ENCODE peak calls at places on chromosomes 11 and 22, in six cellular contexts. One of them, this sample, is unnamed.

GRCh38 chr11:20089796-20090653 is 70.2 kb downstream of the DBX1 start:
- DNase-seq in GM12864: no peak
- DNase-seq in AG09319: no peak
- DNase-seq in neural progenitor cell: no peak
- DNase-seq in uterus: no peak
- DNase-seq in HFF-Myc: no peak
- DNase-seq in this sample: no peak

GRCh38 chr22:48960981-48961655 is 866.6 kb downstream of the BRD1 start:
- DNase-seq in HFF-Myc: no peak
- DNase-seq in GM12864: no peak
- DNase-seq in uterus: peak; percentile 5
- DNase-seq in neural progenitor cell: no peak
- DNase-seq in AG09319: no peak
- DNase-seq in this sample: peak; percentile 6

GRCh38 chr22:24247564-24248344 is 2.9 kb upstream of the GGT5 start:
- DNase-seq in AG09319: peak; percentile 96
- DNase-seq in GM12864: no peak
- DNase-seq in uterus: peak; percentile 97
- DNase-seq in HFF-Myc: no peak
- DNase-seq in neural progenitor cell: peak; percentile 89
- DNase-seq in this sample: peak; percentile 82

GRCh38 chr11:64013141-64013896 is 22.4 kb upstream of the FLRT1 start:
- DNase-seq in GM12864: no peak
- DNase-seq in HFF-Myc: no peak
- DNase-seq in neural progenitor cell: no peak
- DNase-seq in AG09319: no peak
- DNase-seq in uterus: no peak
- DNase-seq in this sample: no peak

GRCh38 chr22:41908409-41909289 is 6.2 kb downstream of the SHISA8 start:
- DNase-seq in HFF-Myc: no peak
- DNase-seq in GM12864: no peak
- DNase-seq in AG09319: no peak
- DNase-seq in uterus: no peak
- DNase-seq in neural progenitor cell: peak; percentile 34
- DNase-seq in this sample: no peak

GRCh38 chr11:106765849-106766248 is 252.4 kb downstream of the GUCY1A2 start:
- DNase-seq in uterus: no peak
- DNase-seq in neural progenitor cell: no peak
- DNase-seq in GM12864: no peak
- DNase-seq in AG09319: no peak
- DNase-seq in HFF-Myc: no peak
- DNase-seq in this sample: no peak

GRCh38 chr11:70302086-70302752 is 31.7 kb downstream of the PPFIA1 start:
- DNase-seq in HFF-Myc: no peak
- DNase-seq in AG09319: no peak
- DNase-seq in neural progenitor cell: no peak
- DNase-seq in GM12864: no peak
- DNase-seq in uterus: no peak
- DNase-seq in this sample: no peak

GRCh38 chr11:70020336-70021214 is 57.5 kb upstream of the ANO1 start:
- DNase-seq in HFF-Myc: no peak
- DNase-seq in neural progenitor cell: no peak
- DNase-seq in GM12864: no peak
- DNase-seq in uterus: no peak
- DNase-seq in AG09319: no peak
- DNase-seq in this sample: no peak

GRCh38 chr11:103257360-103257759 is 148.1 kb downstream of the DYNC2H1 start:
- DNase-seq in AG09319: no peak
- DNase-seq in HFF-Myc: no peak
- DNase-seq in neural progenitor cell: peak; percentile 14
- DNase-seq in GM12864: no peak
- DNase-seq in uterus: no peak
- DNase-seq in this sample: no peak

GRCh38 chr11:5151713-5152153 is 2.8 kb downstream of the OR52A1 start:
- DNase-seq in GM12864: no peak
- DNase-seq in AG09319: no peak
- DNase-seq in neural progenitor cell: no peak
- DNase-seq in uterus: no peak
- DNase-seq in HFF-Myc: no peak
- DNase-seq in this sample: no peak

GRCh38 chr11:105219269-105219668 is 79.7 kb upstream of the CARD18 start:
- DNase-seq in HFF-Myc: no peak
- DNase-seq in uterus: no peak
- DNase-seq in GM12864: no peak
- DNase-seq in AG09319: no peak
- DNase-seq in neural progenitor cell: no peak
- DNase-seq in this sample: no peak

GRCh38 chr11:73383249-73384126 is 7.3 kb downstream of the RELT start:
- DNase-seq in neural progenitor cell: peak; percentile 31
- DNase-seq in uterus: no peak
- DNase-seq in AG09319: no peak
- DNase-seq in HFF-Myc: no peak
- DNase-seq in GM12864: no peak
- DNase-seq in this sample: no peak

GRCh38 chr22:50299724-50300619 is 7.5 kb downstream of the PLXNB2 start:
- DNase-seq in GM12864: no peak
- DNase-seq in AG09319: no peak
- DNase-seq in neural progenitor cell: peak; percentile 67
- DNase-seq in uterus: no peak
- DNase-seq in HFF-Myc: no peak
- DNase-seq in this sample: no peak

GRCh38 chr11:95283146-95283545 is 52.1 kb upstream of the SESN3 start:
- DNase-seq in HFF-Myc: no peak
- DNase-seq in AG09319: no peak
- DNase-seq in GM12864: no peak
- DNase-seq in neural progenitor cell: no peak
- DNase-seq in uterus: no peak
- DNase-seq in this sample: no peak

GRCh38 chr11:86747801-86748200 is 52.5 kb upstream of the PRSS23 start:
- DNase-seq in AG09319: no peak
- DNase-seq in uterus: no peak
- DNase-seq in HFF-Myc: no peak
- DNase-seq in GM12864: no peak
- DNase-seq in neural progenitor cell: no peak
- DNase-seq in this sample: no peak

GRCh38 chr11:86748296-86748695 is 52.0 kb upstream of the PRSS23 start:
- DNase-seq in HFF-Myc: no peak
- DNase-seq in neural progenitor cell: no peak
- DNase-seq in GM12864: no peak
- DNase-seq in uterus: no peak
- DNase-seq in AG09319: peak; percentile 53
- DNase-seq in this sample: no peak

GRCh38 chr11:86746509-86746908 is 53.8 kb upstream of the PRSS23 start:
- DNase-seq in AG09319: no peak
- DNase-seq in GM12864: no peak
- DNase-seq in HFF-Myc: no peak
- DNase-seq in neural progenitor cell: no peak
- DNase-seq in uterus: no peak
- DNase-seq in this sample: no peak

GRCh38 chr11:86749861-86750401 is 50.4 kb upstream of the PRSS23 start:
- DNase-seq in AG09319: no peak
- DNase-seq in neural progenitor cell: no peak
- DNase-seq in HFF-Myc: no peak
- DNase-seq in uterus: no peak
- DNase-seq in GM12864: no peak
- DNase-seq in this sample: no peak

GRCh38 chr11:86749376-86749775 is 51.0 kb upstream of the PRSS23 start:
- DNase-seq in AG09319: no peak
- DNase-seq in HFF-Myc: no peak
- DNase-seq in GM12864: no peak
- DNase-seq in uterus: no peak
- DNase-seq in neural progenitor cell: peak; percentile 28
- DNase-seq in this sample: no peak
- TF ChIP-seq CTCF in AG09319: no peak
- TF ChIP-seq CTCF in HFF-Myc: peak; percentile 17
- TF ChIP-seq CTCF in GM12864: no peak
- TF ChIP-seq CTCF in uterus: no peak
- TF ChIP-seq CTCF in neural progenitor cell: peak; percentile 42
- TF ChIP-seq CTCF in this sample: no peak

GRCh38 chr11:66720899-66721470 is 8.0 kb downstream of the SPTBN2 start:
- DNase-seq in neural progenitor cell: no peak
- DNase-seq in HFF-Myc: no peak
- DNase-seq in uterus: no peak
- DNase-seq in AG09319: no peak
- DNase-seq in GM12864: no peak
- DNase-seq in this sample: no peak

GRCh38 chr11:66717925-66718319 is 11.1 kb downstream of the SPTBN2 start:
- DNase-seq in uterus: no peak
- DNase-seq in AG09319: no peak
- DNase-seq in neural progenitor cell: no peak
- DNase-seq in GM12864: no peak
- DNase-seq in HFF-Myc: no peak
- DNase-seq in this sample: no peak

GRCh38 chr11:66720223-66720898 is 8.7 kb downstream of the SPTBN2 start:
- DNase-seq in uterus: no peak
- DNase-seq in neural progenitor cell: peak; percentile 79
- DNase-seq in AG09319: no peak
- DNase-seq in GM12864: no peak
- DNase-seq in HFF-Myc: peak; percentile 74
- DNase-seq in this sample: peak; percentile 28

GRCh38 chr11:66719111-66719872 is 9.7 kb downstream of the SPTBN2 start:
- DNase-seq in HFF-Myc: no peak
- DNase-seq in neural progenitor cell: no peak
- DNase-seq in AG09319: no peak
- DNase-seq in uterus: no peak
- DNase-seq in GM12864: no peak
- DNase-seq in this sample: no peak

GRCh38 chr11:66718320-66718971 is 10.6 kb downstream of the SPTBN2 start:
- DNase-seq in HFF-Myc: no peak
- DNase-seq in AG09319: no peak
- DNase-seq in uterus: no peak
- DNase-seq in neural progenitor cell: no peak
- DNase-seq in GM12864: no peak
- DNase-seq in this sample: no peak
- TF ChIP-seq CTCF in HFF-Myc: no peak
- TF ChIP-seq CTCF in AG09319: no peak
- TF ChIP-seq CTCF in uterus: no peak
- TF ChIP-seq CTCF in neural progenitor cell: no peak
- TF ChIP-seq CTCF in GM12864: no peak
- TF ChIP-seq CTCF in this sample: no peak

GRCh38 chr11:111777094-111778046 is 11.2 kb upstream of the PPP2R1B start:
- DNase-seq in HFF-Myc: no peak
- DNase-seq in uterus: no peak
- DNase-seq in neural progenitor cell: peak; percentile 78
- DNase-seq in GM12864: peak; percentile 49
- DNase-seq in AG09319: peak; percentile 56
- DNase-seq in this sample: no peak
- TF ChIP-seq CTCF in HFF-Myc: peak; percentile 74
- TF ChIP-seq CTCF in uterus: peak; percentile 93
- TF ChIP-seq CTCF in neural progenitor cell: peak; percentile 86
- TF ChIP-seq CTCF in GM12864: peak; percentile 69
- TF ChIP-seq CTCF in AG09319: peak; percentile 77
- TF ChIP-seq CTCF in this sample: peak; percentile 85

DNA sequence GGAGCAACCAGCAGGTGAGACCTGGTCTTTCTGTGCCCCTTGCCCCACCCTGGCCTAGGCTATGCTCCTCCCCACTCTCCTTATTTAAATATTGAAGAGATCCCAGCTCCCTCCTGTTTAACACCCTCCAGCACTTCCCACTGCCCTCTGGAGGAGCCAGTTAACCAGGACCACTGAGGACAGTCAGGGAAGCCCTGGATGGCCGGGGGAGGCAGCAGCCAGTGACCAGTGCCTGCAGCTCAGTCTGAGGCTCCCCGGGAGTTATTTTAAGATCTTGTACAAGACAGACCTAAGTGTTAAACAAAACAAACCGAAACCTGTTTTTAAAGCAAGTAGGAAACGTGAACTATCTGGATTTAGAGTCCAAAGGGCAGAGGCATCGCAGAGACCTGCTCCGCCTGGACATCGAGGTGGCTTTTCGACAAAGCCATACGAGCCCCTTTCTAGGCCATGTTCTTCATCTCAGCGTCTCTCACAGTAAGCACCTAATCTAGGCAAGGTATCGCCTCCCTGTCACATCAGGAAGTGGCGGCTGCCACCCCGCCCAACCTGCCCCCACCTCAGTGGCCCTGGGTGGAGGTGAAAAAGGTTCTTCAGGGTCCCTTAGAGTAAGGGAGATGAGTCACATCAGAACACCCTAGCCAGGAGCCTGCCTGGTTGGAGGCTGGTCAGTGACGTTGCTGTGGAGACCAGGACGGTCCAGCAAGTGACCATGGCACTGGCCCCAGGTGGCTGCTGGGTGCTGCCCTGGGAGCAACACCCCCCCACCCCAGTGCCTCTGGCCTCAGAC is 35.3 kb downstream of the TRMU start:
- DNase-seq in HFF-Myc: no peak
- DNase-seq in neural progenitor cell: no peak
- DNase-seq in AG09319: no peak
- DNase-seq in GM12864: no peak
- DNase-seq in uterus: no peak
- DNase-seq in this sample: no peak
- TF ChIP-seq CTCF in HFF-Myc: no peak
- TF ChIP-seq CTCF in neural progenitor cell: no peak
- TF ChIP-seq CTCF in AG09319: no peak
- TF ChIP-seq CTCF in GM12864: no peak
- TF ChIP-seq CTCF in uterus: no peak
- TF ChIP-seq CTCF in this sample: no peak

GRCh38 chr11:65573391-65574146 is 1.2 kb downstream of the FAM89B start:
- DNase-seq in neural progenitor cell: no peak
- DNase-seq in HFF-Myc: no peak
- DNase-seq in AG09319: no peak
- DNase-seq in uterus: peak; percentile 59
- DNase-seq in GM12864: no peak
- DNase-seq in this sample: no peak

GRCh38 chr11:65572356-65573043 is at the start of gene FAM89B:
- DNase-seq in uterus: peak; percentile 92
- DNase-seq in GM12864: no peak
- DNase-seq in HFF-Myc: no peak
- DNase-seq in AG09319: no peak
- DNase-seq in neural progenitor cell: peak; percentile 91
- DNase-seq in this sample: peak; percentile 54

GRCh38 chr11:65571420-65571819 is 918 bp upstream of the FAM89B start:
- DNase-seq in uterus: no peak
- DNase-seq in HFF-Myc: no peak
- DNase-seq in neural progenitor cell: no peak
- DNase-seq in AG09319: no peak
- DNase-seq in GM12864: no peak
- DNase-seq in this sample: no peak

GRCh38 chr11:65569973-65570918 is at the start of gene ZNRD2:
- DNase-seq in neural progenitor cell: peak; percentile 99
- DNase-seq in HFF-Myc: peak; percentile 95
- DNase-seq in AG09319: peak; percentile 92
- DNase-seq in GM12864: peak; percentile 96
- DNase-seq in uterus: peak; percentile 98
- DNase-seq in this sample: peak; percentile 94

GRCh38 chr11:65571940-65572339 is 398 bp upstream of the FAM89B start:
- DNase-seq in GM12864: no peak
- DNase-seq in neural progenitor cell: peak; percentile 86
- DNase-seq in uterus: no peak
- DNase-seq in AG09319: no peak
- DNase-seq in HFF-Myc: no peak
- DNase-seq in this sample: no peak
- TF ChIP-seq CTCF in GM12864: peak; percentile 36
- TF ChIP-seq CTCF in neural progenitor cell: peak; percentile 51
- TF ChIP-seq CTCF in uterus: peak; percentile 46
- TF ChIP-seq CTCF in AG09319: peak; percentile 23
- TF ChIP-seq CTCF in HFF-Myc: peak; percentile 27
- TF ChIP-seq CTCF in this sample: peak; percentile 31

GRCh38 chr11:117953029-117953671 is 23.9 kb upstream of the TMPRSS13 start:
- DNase-seq in AG09319: no peak
- DNase-seq in GM12864: no peak
- DNase-seq in uterus: no peak
- DNase-seq in HFF-Myc: no peak
- DNase-seq in neural progenitor cell: no peak
- DNase-seq in this sample: no peak
- TF ChIP-seq CTCF in AG09319: no peak
- TF ChIP-seq CTCF in GM12864: no peak
- TF ChIP-seq CTCF in uterus: no peak
- TF ChIP-seq CTCF in HFF-Myc: no peak
- TF ChIP-seq CTCF in neural progenitor cell: no peak
- TF ChIP-seq CTCF in this sample: no peak

This sample was measured in progenitor cell of endocrine pancreas.